ENCODE peak calls at places on chromosome 12, in eight cellular contexts. I, P, W, Z, H, A, N and C are unnamed samples.

GRCh38 chr12:65945457-65945856 is 121.2 kb downstream of the HMGA2 start:
- DNase-seq in I (no peak), P (no peak), W (no peak), Z (no peak), H (no peak), A (no peak), N (no peak), C (no peak)

GRCh38 chr12:20508362-20508761 is 140.0 kb downstream of the PDE3A start:
- DNase-seq in I (no peak), P (no peak), W (no peak), Z (no peak), H (no peak), A (no peak), N (no peak), C (no peak)

GRCh38 chr12:46450279-46450748 is 77.7 kb upstream of the SLC38A2 start:
- DNase-seq in I (no peak), P (peak; percentile 78), W (no peak), Z (no peak), H (no peak), A (no peak), N (no peak), C (peak; percentile 79)

GRCh38 chr12:45388545-45388944 is 172.7 kb downstream of the ANO6 start:
- DNase-seq in I (no peak), P (peak; percentile 51), W (peak; percentile 8), Z (peak; percentile 33), H (peak; percentile 3), A (no peak), N (no peak), C (no peak)

GRCh38 chr12:26195250-26195640 is at the start of gene SSPN:
- DNase-seq in I (peak; percentile 21), P (peak; percentile 74), W (peak; percentile 66), Z (peak; percentile 49), H (no peak), A (peak; percentile 15), N (peak; percentile 49), C (peak; percentile 82)

GRCh38 chr12:11623382-11623781 is 26.1 kb upstream of the ETV6 start:
- DNase-seq in I (no peak), P (no peak), W (no peak), Z (no peak), H (no peak), A (no peak), N (no peak), C (no peak)

GRCh38 chr12:111100003-111100402 is 179.6 kb upstream of the MYL2 start:
- DNase-seq in I (no peak), P (no peak), W (no peak), Z (no peak), H (no peak), A (no peak), N (no peak), C (no peak)

GRCh38 chr12:125149160-125150108 is 84.2 kb downstream of the AACS start:
- DNase-seq in I (no peak), P (no peak), W (no peak), Z (no peak), H (no peak), A (no peak), N (no peak), C (no peak)

GRCh38 chr12:91877461-91878230 is 268.0 kb downstream of the BTG1 start:
- DNase-seq in I (no peak), P (no peak), W (no peak), Z (no peak), H (no peak), A (no peak), N (no peak), C (no peak)

GRCh38 chr12:107670999-107671643 is 14.5 kb upstream of the PWP1 start:
- DNase-seq in I (no peak), P (no peak), W (peak; percentile 19), Z (peak; percentile 53), H (no peak), A (no peak), N (no peak), C (no peak)

GRCh38 chr12:57590892-57591566 is at the start of gene PIP4K2C:
- DNase-seq in I (peak; percentile 92), P (peak; percentile 72), W (no peak), Z (peak; percentile 58), H (peak; percentile 66), A (no peak), N (peak; percentile 62), C (peak; percentile 85)

GRCh38 chr12:45852508-45852907 is 123.0 kb downstream of the ARID2 start:
- DNase-seq in I (no peak), P (no peak), W (no peak), Z (no peak), H (no peak), A (no peak), N (no peak), C (no peak)

GRCh38 chr12:104520242-104520900 is 63.6 kb downstream of the CHST11 start:
- DNase-seq in I (no peak), P (no peak), W (no peak), Z (no peak), H (no peak), A (no peak), N (no peak), C (no peak)

GRCh38 chr12:30969606-30970395 is 43.3 kb downstream of the TSPAN11 start:
- DNase-seq in I (no peak), P (no peak), W (no peak), Z (no peak), H (no peak), A (no peak), N (no peak), C (no peak)

GRCh38 chr12:131093971-131094830 is 140.5 kb downstream of the ADGRD1 start:
- DNase-seq in I (no peak), P (peak; percentile 7), W (no peak), Z (no peak), H (no peak), A (no peak), N (no peak), C (peak; percentile 20)

GRCh38 chr12:70366581-70367267 is 634 bp downstream of the KCNMB4 start:
- DNase-seq in I (peak; percentile 73), P (peak; percentile 20), W (peak; percentile 41), Z (peak; percentile 49), H (peak; percentile 38), A (no peak), N (no peak), C (no peak)

GRCh38 chr12:73947627-73948026 is 590.0 kb upstream of the ATXN7L3B start:
- DNase-seq in I (no peak), P (no peak), W (no peak), Z (no peak), H (no peak), A (no peak), N (no peak), C (no peak)

GRCh38 chr12:27015730-27016076 is 1.5 kb upstream of the TM7SF3 start:
- DNase-seq in I (peak; percentile 46), P (no peak), W (no peak), Z (no peak), H (no peak), A (no peak), N (no peak), C (no peak)

GRCh38 chr12:98725481-98726247 is 80.6 kb downstream of the APAF1 start:
- DNase-seq in I (peak; percentile 65), P (peak; percentile 35), W (peak; percentile 44), Z (peak; percentile 57), H (peak; percentile 55), A (peak; percentile 11), N (peak; percentile 55), C (no peak)

GRCh38 chr12:89995870-89996269 is 287.2 kb upstream of the ATP2B1 start:
- DNase-seq in I (no peak), P (no peak), W (no peak), Z (no peak), H (no peak), A (no peak), N (no peak), C (no peak)

GRCh38 chr12:5498081-5498480 is 66.2 kb downstream of the NTF3 start:
- DNase-seq in I (no peak), P (no peak), W (no peak), Z (no peak), H (no peak), A (no peak), N (no peak), C (no peak)

GRCh38 chr12:62799126-62799736 is 135.7 kb downstream of the PPM1H start:
- DNase-seq in I (peak; percentile 85), P (peak; percentile 62), W (peak; percentile 85), Z (peak; percentile 80), H (peak; percentile 48), A (peak; percentile 43), N (peak; percentile 17), C (peak; percentile 67)

GRCh38 chr12:43655586-43655985 is 103.0 kb downstream of the PUS7L start:
- DNase-seq in I (no peak), P (no peak), W (no peak), Z (no peak), H (peak; percentile 56), A (no peak), N (no peak), C (no peak)

GRCh38 chr12:52022841-52023181 is 16.1 kb downstream of the TAMALIN start:
- DNase-seq in I (no peak), P (peak; percentile 38), W (no peak), Z (no peak), H (no peak), A (no peak), N (no peak), C (no peak)

GRCh38 chr12:53414756-53415417 is 8.8 kb upstream of the AMHR2 start:
- DNase-seq in I (no peak), P (peak; percentile 48), W (no peak), Z (no peak), H (no peak), A (no peak), N (no peak), C (no peak)